ENCODE peak calls at places on chromosome 14, in five cellular contexts. T is posterior vena cava, H is NCI-H748 treated with DMSO at 0.1 percent for 48 hours, Y is NCI-H1694 treated with DMSO at 0.1 percent for 48 hours, J is AG20443. C is an unnamed sample.

GRCh38 chr14:36942522-36943245 is 229.7 kb downstream of the SLC25A21 start:
- DNase-seq in T (no peak), Y (no peak), J (peak), H (no peak), C (no peak)

GRCh38 chr14:55254581-55254980 is 16.6 kb upstream of the FBXO34 start:
- DNase-seq in J (no peak), Y (no peak), H (no peak), T (no peak), C (no peak)

GRCh38 chr14:37625597-37626595 is 30.5 kb downstream of the TTC6 start:
- DNase-seq in H (no peak), T (no peak), J (no peak), Y (no peak), C (no peak)

GRCh38 chr14:54653764-54654469 is 87.0 kb downstream of the SAMD4A start:
- DNase-seq in Y (no peak), H (no peak), J (peak), T (peak), C (no peak)

GRCh38 chr14:104556256-104557021 is 23.1 kb upstream of the C14orf180 start:
- DNase-seq in J (no peak), T (peak), H (no peak), Y (no peak), C (peak)

GRCh38 chr14:36241183-36241582 is 64.7 kb upstream of the PTCSC3 start:
- DNase-seq in J (no peak), Y (no peak), T (no peak), H (peak), C (no peak)

GRCh38 chr14:100359881-100360280 is 36.7 kb downstream of the SLC25A47 start:
- DNase-seq in T (no peak), H (no peak), Y (no peak), J (no peak), C (no peak)

GRCh38 chr14:31766315-31766892 is 205.2 kb downstream of the NUBPL start:
- DNase-seq in Y (no peak), H (no peak), J (no peak), T (no peak), C (no peak)

GRCh38 chr14:54737132-54737711 is 165.4 kb downstream of the GCH1 start:
- DNase-seq in Y (no peak), J (peak), H (no peak), T (no peak), C (no peak)

GRCh38 chr14:66624319-66624937 is 116.5 kb downstream of the GPHN start:
- DNase-seq in H (no peak), Y (peak), T (no peak), J (peak), C (no peak)

GRCh38 chr14:68514611-68515194 is 278.2 kb downstream of the ZFP36L1 start:
- DNase-seq in T (no peak), Y (no peak), H (no peak), J (no peak), C (no peak)

GRCh38 chr14:54686871-54687749 is 120.2 kb downstream of the SAMD4A start:
- DNase-seq in Y (no peak), T (no peak), J (peak), H (no peak), C (no peak)

GRCh38 chr14:80987235-80988032 is 32.0 kb downstream of the TSHR start:
- DNase-seq in Y (peak), J (peak), H (peak), T (no peak), C (no peak)

GRCh38 chr14:99605299-99605961 is 1.4 kb upstream of the CCDC85C start:
- DNase-seq in Y (peak), J (peak), H (peak), T (no peak), C (peak)

GRCh38 chr14:89477391-89477790 is 60.4 kb upstream of the FOXN3 start:
- DNase-seq in H (no peak), J (no peak), T (no peak), Y (no peak), C (no peak)

GRCh38 chr14:36129181-36129580 is 47.3 kb downstream of the PTCSC3 start:
- DNase-seq in J (no peak), T (no peak), H (no peak), Y (no peak), C (no peak)

GRCh38 chr14:68939893-68940613 is 39.0 kb downstream of the ACTN1 start:
- DNase-seq in H (no peak), J (peak), Y (no peak), T (peak), C (peak)

GRCh38 chr14:61730756-61731373 is 31.4 kb upstream of the SNAPC1 start:
- DNase-seq in Y (peak), H (no peak), T (no peak), J (no peak), C (no peak)

GRCh38 chr14:64541261-64541970 is 875 bp downstream of the HSPA2 start:
- DNase-seq in J (no peak), Y (no peak), H (no peak), T (peak), C (peak)

GRCh38 chr14:95217391-95217900 is 60.1 kb upstream of the DICER1 start:
- DNase-seq in H (no peak), Y (peak), J (no peak), T (no peak), C (no peak)

GRCh38 chr14:104346112-104346462 is 207.7 kb downstream of the KIF26A start:
- DNase-seq in Y (no peak), T (no peak), H (no peak), J (no peak), C (peak)

GRCh38 chr14:90402009-90402408 is 5.2 kb downstream of the CALM1 start:
- DNase-seq in Y (no peak), H (no peak), J (no peak), T (no peak), C (no peak)

GRCh38 chr14:68792830-68793733 is at the start of gene ZFP36L1:
- DNase-seq in H (no peak), T (peak), Y (no peak), J (peak), C (peak)

GRCh38 chr14:77086017-77086727 is 11.9 kb upstream of the CIPC start:
- DNase-seq in J (peak), Y (no peak), T (no peak), H (no peak), C (no peak)

GRCh38 chr14:88835661-88836060 is 11.2 kb downstream of the TTC8 start:
- DNase-seq in T (no peak), J (no peak), H (no peak), Y (no peak), C (no peak)

GRCh38 chr14:56004807-56005579 is 113.2 kb upstream of the PELI2 start:
- DNase-seq in T (no peak), H (no peak), Y (no peak), J (peak), C (no peak)

GRCh38 chr14:24086193-24086955 is 7.7 kb upstream of the PCK2 start:
- DNase-seq in J (no peak), H (no peak), Y (no peak), T (no peak), C (no peak)

GRCh38 chr14:88562831-88563686 is at the start of gene ZC3H14:
- DNase-seq in T (peak), Y (peak), J (peak), H (peak), C (peak)

GRCh38 chr14:64879635-64880381 is at the start of gene SPTB:
- DNase-seq in H (peak), T (no peak), Y (peak), J (peak), C (no peak)

GRCh38 chr14:69766984-69767368 is at the start of gene SRSF5:
- DNase-seq in H (peak), J (peak), T (peak), Y (peak), C (peak)

GRCh38 chr14:65943150-65943549 is 530.6 kb downstream of the FUT8 start:
- DNase-seq in T (no peak), J (no peak), H (no peak), Y (no peak), C (no peak)

GRCh38 chr14:32896979-32897723 is 41.5 kb upstream of the NPAS3 start:
- DNase-seq in Y (no peak), H (no peak), J (peak), T (no peak), C (no peak)

GRCh38 chr14:64388533-64389243 is 535 bp downstream of the MTHFD1 start:
- DNase-seq in T (no peak), Y (peak), J (peak), H (peak), C (no peak)

GRCh38 chr14:34368971-34369665 is 92.9 kb downstream of the SPTSSA start:
- DNase-seq in J (no peak), T (no peak), Y (no peak), H (no peak), C (no peak)

GRCh38 chr14:104238424-104239184 is 100.2 kb downstream of the KIF26A start:
- DNase-seq in H (no peak), T (peak), Y (no peak), J (no peak), C (peak)

GRCh38 chr14:102323102-102323501 is 3.6 kb downstream of the ZNF839 start:
- DNase-seq in T (peak), Y (peak), J (peak), H (peak), C (no peak)